ENCODE peak calls at places on chromosomes 12 and 14, in six cellular contexts. I is tibial artery, R is AG10803, L is fibroblast of the aortic adventitia, U is fibroblast of pulmonary artery, X is BJ. S is an unnamed sample.

GRCh38 chr14:103696466-103697071 is 18.7 kb downstream of the XRCC3 start:
- DNase-seq in I (no peak), R (peak; percentile 56), L (peak; percentile 51), U (peak; percentile 45), X (no peak), S (peak; percentile 11)

GRCh38 chr12:120439646-120440247 is 1.8 kb downstream of the COX6A1 start:
- DNase-seq in I (no peak), R (peak; percentile 40), L (peak; percentile 53), U (peak; percentile 65), X (no peak), S (peak; percentile 29)

GRCh38 chr12:10753066-10753465 is 29.9 kb upstream of the YBX3 start:
- DNase-seq in I (no peak), R (peak; percentile 63), L (peak; percentile 9), U (peak; percentile 43), X (peak; percentile 26), S (peak; percentile 13)

GRCh38 chr14:80585506-80585835 is 356.1 kb downstream of the CEP128 start:
- DNase-seq in I (no peak), R (no peak), L (peak; percentile 45), U (peak; percentile 25), X (no peak), S (no peak)

GRCh38 chr12:31962076-31962475 is 2.9 kb downstream of the RESF1 start:
- DNase-seq in I (no peak), R (no peak), L (no peak), U (no peak), X (no peak), S (no peak)

GRCh38 chr12:54439521-54440255 is 20.6 kb upstream of the ITGA5 start:
- DNase-seq in I (no peak), R (peak; percentile 90), L (peak; percentile 89), U (peak; percentile 84), X (peak; percentile 27), S (peak; percentile 68)

GRCh38 chr12:16685107-16685506 is 79.1 kb upstream of the LMO3 start:
- DNase-seq in I (no peak), R (peak; percentile 2), L (peak; percentile 47), U (peak; percentile 55), X (no peak), S (no peak)

GRCh38 chr12:71312767-71313375 is 126.7 kb upstream of the LGR5 start:
- DNase-seq in I (no peak), R (no peak), L (peak; percentile 64), U (peak; percentile 11), X (no peak), S (no peak)

GRCh38 chr12:117857632-117858274 is 111.0 kb downstream of the KSR2 start:
- DNase-seq in I (no peak), R (peak; percentile 47), L (peak; percentile 43), U (peak; percentile 48), X (no peak), S (no peak)

GRCh38 chr12:104459556-104459909 is 2.8 kb downstream of the CHST11 start:
- DNase-seq in I (no peak), R (no peak), L (peak; percentile 26), U (no peak), X (no peak), S (no peak)
- H3K4me3 ChIP-seq in I (peak overlapping the region; percentile 72), R (no peak overlapping the region), L (peak overlapping the region; percentile 88), U (peak overlapping the region; percentile 69), X (no peak overlapping the region), S (peak overlapping the region; percentile 77)

GRCh38 chr14:61559641-61560201 is 135.6 kb upstream of the HIF1A start:
- DNase-seq in I (no peak), R (no peak), L (no peak), U (no peak), X (no peak), S (no peak)
- TF ChIP-seq CTCF in I (no peak), R (no peak), L (no peak), U (no peak), X (no peak), S (no peak)

DNA sequence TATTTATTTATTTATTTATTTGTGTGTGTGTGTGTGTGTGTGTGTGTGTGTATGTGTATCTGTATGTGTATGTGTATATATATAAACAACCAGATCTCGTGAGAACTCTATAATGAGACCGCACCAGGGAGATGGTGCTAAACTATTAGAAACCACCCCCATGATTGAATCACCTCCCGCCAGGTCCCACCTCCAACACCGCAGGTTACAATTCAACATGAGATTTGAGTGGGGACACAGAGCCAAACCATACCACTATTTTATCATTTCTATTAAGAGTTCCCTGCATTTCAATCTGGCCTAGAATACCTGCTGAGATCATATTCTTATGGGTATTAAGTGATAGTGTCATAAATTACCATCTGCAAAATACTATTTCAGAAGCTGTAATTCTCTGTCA is 243.8 kb upstream of the PLEKHG7 start:
- DNase-seq in I (no peak), R (no peak), L (no peak), U (no peak), X (no peak), S (no peak)
- H3K4me3 ChIP-seq in I (no peak overlapping the region), R (no peak overlapping the region), L (no peak overlapping the region), U (no peak overlapping the region), X (no peak overlapping the region), S (no peak overlapping the region)

GRCh38 chr12:64383675-64384074 is 6.9 kb downstream of the C12orf56 start:
- DNase-seq in I (no peak), R (no peak), L (peak; percentile 41), U (no peak), X (no peak), S (no peak)
- TF ChIP-seq CTCF in I (no peak), R (no peak), L (no peak), U (no peak), X (no peak), S (no peak)

DNA sequence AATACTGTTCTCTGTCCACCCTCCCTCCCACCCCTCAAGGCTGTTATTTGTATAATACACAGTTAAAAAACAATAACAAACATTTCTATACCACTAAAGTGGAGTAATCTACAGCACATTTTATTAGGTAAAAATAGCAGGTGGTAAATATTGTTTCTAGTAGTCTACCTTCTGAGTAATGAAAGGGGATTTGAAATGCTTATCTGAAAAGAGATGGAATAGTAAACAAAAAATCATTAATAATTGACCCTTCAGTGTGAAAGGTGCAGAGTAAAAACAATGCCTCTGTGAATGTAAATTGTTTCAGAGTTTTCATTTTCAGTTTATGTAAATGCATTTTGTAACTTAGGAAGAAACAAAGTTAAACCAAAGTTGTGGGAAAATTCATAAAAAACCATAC is 321.2 kb downstream of the SLC16A7 start:
- DNase-seq in I (no peak), R (no peak), L (no peak), U (no peak), X (no peak), S (no peak)
- H3K4me3 ChIP-seq in I (no peak overlapping the region), R (no peak overlapping the region), L (no peak overlapping the region), U (no peak overlapping the region), X (no peak overlapping the region), S (no peak overlapping the region)